ENCODE peak calls at places on chromosome 18, in nine cellular contexts. D, C, H, Z, T, Y, R, J and O are unnamed samples.

GRCh38 chr18:9482790-9483189 is 7.5 kb downstream of the RALBP1 start:
- DNase-seq in D (no peak), C (no peak), H (no peak), Z (no peak), T (no peak), Y (no peak), R (no peak), J (no peak), O (no peak)

GRCh38 chr18:59008302-59008974 is 131.2 kb upstream of the SEC11C start:
- DNase-seq in D (no peak), C (no peak), H (no peak), Z (no peak), T (no peak), Y (no peak), R (no peak), J (no peak), O (no peak)

GRCh38 chr18:33440384-33441043 is at the start of gene CCDC178:
- DNase-seq in D (peak), C (no peak), H (peak), Z (no peak), T (peak), Y (peak), R (peak), J (no peak), O (no peak)

GRCh38 chr18:42752921-42753320 is 362.6 kb downstream of the RIT2 start:
- DNase-seq in D (no peak), C (no peak), H (no peak), Z (no peak), T (no peak), Y (no peak), R (no peak), J (no peak), O (no peak)

GRCh38 chr18:21955757-21956652 is 213.4 kb upstream of the GATA6 start:
- DNase-seq in D (peak), C (peak), H (peak), Z (peak), T (peak), Y (peak), R (peak), J (peak), O (peak)

GRCh38 chr18:26765498-26765897 is 100.0 kb downstream of the AQP4 start:
- DNase-seq in D (no peak), C (peak), H (no peak), Z (no peak), T (no peak), Y (no peak), R (peak), J (no peak), O (no peak)

GRCh38 chr18:904135-905090 is at the start of gene ADCYAP1:
- DNase-seq in D (no peak), C (no peak), H (no peak), Z (no peak), T (no peak), Y (peak), R (no peak), J (no peak), O (no peak)

GRCh38 chr18:62101236-62101635 is 85.6 kb downstream of the PIGN start:
- DNase-seq in D (no peak), C (no peak), H (no peak), Z (no peak), T (no peak), Y (no peak), R (no peak), J (no peak), O (no peak)

GRCh38 chr18:8610442-8610801 is 1.2 kb downstream of the RAB12 start:
- DNase-seq in D (no peak), C (no peak), H (no peak), Z (no peak), T (no peak), Y (peak), R (no peak), J (peak), O (no peak)

GRCh38 chr18:5546660-5547059 is 2.9 kb upstream of the EPB41L3 start:
- DNase-seq in D (no peak), C (no peak), H (no peak), Z (no peak), T (no peak), Y (peak), R (no peak), J (peak), O (no peak)

GRCh38 chr18:34729264-34729663 is 19.2 kb downstream of the DTNA start:
- DNase-seq in D (no peak), C (no peak), H (no peak), Z (no peak), T (no peak), Y (peak), R (peak), J (no peak), O (no peak)

DNA sequence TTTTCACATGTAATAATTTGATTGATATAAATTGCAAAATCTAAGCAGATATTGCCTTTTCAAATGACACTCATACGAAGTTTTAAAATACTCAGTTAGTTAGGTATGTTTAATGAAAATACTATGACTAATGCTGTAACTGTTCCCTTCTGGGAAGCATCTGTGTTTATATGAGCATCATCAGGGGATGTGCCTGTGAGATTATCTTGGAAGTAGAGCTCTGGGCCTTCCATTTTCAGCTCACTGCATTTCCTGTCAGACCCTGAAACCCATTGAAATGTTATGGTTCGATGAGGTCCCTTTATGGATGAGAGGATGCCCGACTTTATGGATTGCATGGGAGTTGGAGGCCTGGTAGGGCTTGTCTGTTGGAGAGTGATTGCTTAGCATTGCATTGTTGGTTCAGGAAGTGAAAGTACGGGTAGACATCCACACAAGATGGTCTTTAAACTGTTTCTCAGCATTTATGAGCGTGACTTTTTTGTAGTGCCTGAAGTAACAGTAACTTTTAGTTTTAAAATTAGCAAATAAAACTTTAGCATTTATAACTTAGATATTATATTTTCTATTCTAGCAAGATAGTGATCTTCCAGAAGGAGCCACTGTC is 28.7 kb downstream of the ELP2 start:
- DNase-seq in D (no peak), C (no peak), H (no peak), Z (no peak), T (no peak), Y (no peak), R (no peak), J (no peak), O (no peak)
- H3K27ac ChIP-seq in D (no peak), C (no peak), H (no peak), Z (no peak), T (no peak), Y (no peak), R (no peak), J (no peak), O (no peak)

GRCh38 chr18:79964330-79965118 is at the start of gene HSBP1L1:
- DNase-seq in D (peak), C (peak), H (peak), Z (peak), T (peak), Y (peak), R (peak), J (peak), O (no peak)
- TF ChIP-seq POLR2A in D (no peak), C (no peak), H (no peak), Z (no peak), T (no peak), Y (no peak), R (peak), J (peak), O (peak)

DNA sequence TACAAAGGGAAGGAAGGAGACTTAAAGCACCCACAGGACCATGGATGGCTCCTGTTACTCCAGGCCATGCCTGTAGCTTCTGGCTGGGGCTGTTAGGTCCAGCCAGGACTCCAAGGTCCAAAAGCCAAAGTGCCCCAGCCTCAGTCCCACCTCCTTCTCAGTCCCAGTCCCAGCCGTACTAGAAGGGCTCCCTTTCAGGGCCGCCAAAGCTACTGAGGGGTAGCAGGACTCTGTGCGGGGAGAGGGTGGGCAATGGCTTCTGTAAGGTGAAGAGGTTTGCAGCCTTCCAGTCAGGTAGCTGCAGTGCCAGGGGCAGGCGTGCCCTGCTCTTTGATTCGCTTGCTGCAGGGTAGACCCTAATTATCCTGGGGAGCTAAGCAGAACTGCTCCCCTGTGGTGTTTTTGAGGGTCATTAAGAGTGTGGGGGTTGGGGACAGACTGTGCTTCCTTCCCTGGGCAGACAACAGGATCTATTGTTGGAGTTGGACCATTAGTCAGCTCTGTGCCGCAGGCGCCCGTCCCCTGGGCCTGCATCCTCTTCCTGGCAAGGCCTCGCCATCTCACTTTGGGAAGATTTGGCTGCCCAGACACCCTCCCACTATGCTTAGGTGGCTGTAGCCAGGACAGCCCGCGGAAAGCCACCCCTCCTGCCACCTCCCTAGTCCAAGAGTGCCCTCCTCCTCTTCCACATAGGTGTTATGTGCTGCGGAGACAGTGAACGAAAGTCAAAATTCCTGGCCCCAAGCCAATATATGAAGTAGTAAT is 118.8 kb downstream of the ZBTB7C start:
- DNase-seq in D (no peak), C (no peak), H (no peak), Z (no peak), T (no peak), Y (peak), R (no peak), J (peak), O (no peak)
- H3K27ac ChIP-seq in D (no peak), C (no peak), H (no peak), Z (peak), T (no peak), Y (no peak), R (no peak), J (no peak), O (no peak)

DNA sequence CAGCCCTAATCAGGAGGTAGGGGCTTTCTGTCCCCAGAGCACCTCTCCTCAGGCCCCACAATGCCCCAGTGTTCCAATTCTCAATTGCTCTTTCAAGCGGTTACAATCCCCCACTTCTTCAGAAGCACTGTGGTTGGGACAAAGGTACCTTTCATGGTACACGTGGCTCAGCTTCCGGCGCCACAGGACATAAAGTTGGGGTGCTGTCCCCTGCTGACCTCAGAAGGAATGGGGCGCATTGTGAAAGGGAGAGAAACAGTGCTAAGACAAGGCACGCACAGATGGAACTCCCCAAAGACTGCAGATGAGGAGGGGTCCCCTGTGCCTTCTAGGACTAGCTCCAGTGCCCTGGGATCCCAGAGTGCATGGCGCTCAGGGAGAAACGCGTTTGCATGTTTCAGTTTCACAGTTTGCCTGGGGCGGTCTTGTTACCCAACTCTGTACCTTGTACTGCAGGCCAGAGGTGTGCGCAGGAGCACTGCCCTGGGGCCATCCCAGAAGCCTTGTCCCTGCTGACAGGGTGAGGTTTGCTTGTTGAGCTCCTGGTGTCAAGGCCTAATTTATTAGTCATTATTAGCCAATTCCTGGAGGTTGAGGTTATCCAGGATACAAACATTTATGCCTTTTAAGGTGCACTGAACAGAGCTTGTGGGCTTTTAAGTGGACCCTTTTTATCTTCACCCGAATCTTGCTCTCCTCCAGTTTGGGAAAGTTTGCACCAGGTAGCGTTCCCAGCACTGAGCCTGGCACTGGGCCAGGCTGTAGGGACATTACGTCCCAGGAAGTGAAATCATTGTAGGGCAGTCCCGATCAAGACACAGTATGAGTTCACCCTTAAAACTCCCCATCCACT is 7.6 kb downstream of the CNDP1 start:
- DNase-seq in D (no peak), C (peak), H (peak), Z (no peak), T (no peak), Y (no peak), R (peak), J (peak), O (no peak)
- TF ChIP-seq POLR2A in D (no peak), C (no peak), H (no peak), Z (no peak), T (no peak), Y (no peak), R (no peak), J (no peak), O (no peak)

GRCh38 chr18:12884521-12885323 is 685 bp upstream of the PTPN2 start:
- DNase-seq in D (no peak), C (no peak), H (no peak), Z (no peak), T (no peak), Y (no peak), R (no peak), J (no peak), O (no peak)
- H3K27ac ChIP-seq in D (peak), C (peak), H (peak), Z (peak), T (peak), Y (peak), R (peak), J (no peak), O (peak)